ENCODE peak calls at places on chromosomes 5 and 9, in six cellular contexts. Y is CD8-positive, alpha-beta T cell; W is mesenteric fat pad; J is adipocyte; E is dorsolateral prefrontal cortex; B is T-helper 9 cell. H is an unnamed sample.

GRCh38 chr9:129095170-129095667 is 14.3 kb downstream of the DOLPP1 start:
- DNase-seq in E (no peak), B (no peak), J (no peak), Y (no peak), W (no peak), H (no peak)

GRCh38 chr9:83503881-83504280 is 34.3 kb downstream of the FRMD3 start:
- DNase-seq in W (no peak), B (no peak), Y (no peak), E (no peak), J (no peak), H (no peak)

GRCh38 chr5:40823459-40823858 is 11.6 kb downstream of the RPL37 start:
- DNase-seq in W (no peak), E (no peak), B (no peak), J (no peak), Y (no peak), H (no peak)

GRCh38 chr5:150239794-150240122 is 49.8 kb downstream of the CAMK2A start:
- DNase-seq in W (no peak), B (no peak), J (no peak), E (no peak), Y (no peak), H (no peak)

GRCh38 chr5:179195561-179196419 is 135.6 kb downstream of the ZNF354C start:
- DNase-seq in E (no peak), W (no peak), Y (no peak), B (no peak), J (no peak), H (no peak)

GRCh38 chr9:108861997-108862396 is at the start of gene ACTL7A:
- DNase-seq in J (no peak), B (no peak), E (no peak), Y (no peak), W (no peak), H (no peak)

GRCh38 chr9:117555964-117556629 is 141.2 kb upstream of the ASTN2 start:
- DNase-seq in W (no peak), B (no peak), J (peak), Y (peak), E (peak), H (peak)

GRCh38 chr5:147481857-147482256 is 28.0 kb downstream of the DPYSL3 start:
- DNase-seq in W (no peak), Y (no peak), J (peak), B (no peak), E (no peak), H (no peak)

GRCh38 chr5:82873452-82873851 is 203.7 kb downstream of the TMEM167A start:
- DNase-seq in E (no peak), B (no peak), J (no peak), Y (no peak), W (no peak), H (no peak)

GRCh38 chr5:82855893-82856292 is 221.3 kb downstream of the TMEM167A start:
- DNase-seq in B (no peak), W (no peak), E (no peak), J (peak), Y (no peak), H (no peak)

GRCh38 chr5:6686916-6687409 is 26.3 kb upstream of the TENT4A start:
- DNase-seq in Y (no peak), B (no peak), E (no peak), J (peak), W (no peak), H (no peak)

GRCh38 chr9:112743216-112743835 is 7.2 kb upstream of the SNX30 start:
- DNase-seq in W (no peak), Y (no peak), J (no peak), E (no peak), B (no peak), H (no peak)

GRCh38 chr5:57175586-57175985 is 1.7 kb downstream of the GPBP1 start:
- DNase-seq in Y (peak), B (no peak), W (no peak), J (peak), E (no peak), H (peak)

GRCh38 chr5:69467442-69468225 is 25.0 kb upstream of the OCLN start:
- DNase-seq in J (no peak), Y (no peak), W (no peak), E (no peak), B (no peak), H (no peak)

GRCh38 chr5:35890021-35890740 is 33.5 kb downstream of the IL7R start:
- DNase-seq in Y (no peak), J (peak), W (no peak), E (no peak), B (no peak), H (no peak)

GRCh38 chr5:161547573-161548471 is 1.3 kb upstream of the GABRB2 start:
- DNase-seq in Y (no peak), E (no peak), J (no peak), W (no peak), B (no peak), H (no peak)

GRCh38 chr9:28234133-28234898 is 661.0 kb upstream of the C9orf72 start:
- DNase-seq in W (no peak), B (no peak), E (no peak), Y (no peak), J (peak), H (no peak)

GRCh38 chr5:8844206-8844605 is 701.7 kb downstream of the SEMA5A start:
- DNase-seq in B (no peak), W (no peak), E (no peak), J (peak), Y (no peak), H (no peak)

GRCh38 chr5:33641722-33642505 is 201.1 kb downstream of the TARS1 start:
- DNase-seq in J (peak), W (no peak), Y (no peak), B (no peak), E (no peak), H (no peak)

GRCh38 chr5:88885043-88885442 is 2.1 kb upstream of the MEF2C start:
- DNase-seq in J (no peak), E (no peak), B (no peak), Y (no peak), W (no peak), H (no peak)

GRCh38 chr9:135951889-135952663 is 9.1 kb downstream of the UBAC1 start:
- DNase-seq in J (peak), W (no peak), Y (no peak), E (no peak), B (no peak), H (no peak)

GRCh38 chr5:138900281-138900965 is 25.3 kb upstream of the LRRTM2 start:
- DNase-seq in Y (peak), J (peak), E (no peak), B (no peak), W (no peak), H (no peak)

GRCh38 chr9:75892168-75892901 is 1.9 kb downstream of the PCSK5 start:
- DNase-seq in B (peak), W (peak), J (peak), E (peak), Y (no peak), H (peak)

GRCh38 chr5:149228610-149229297 is 42.9 kb upstream of the AFAP1L1 start:
- DNase-seq in W (no peak), E (no peak), J (peak), Y (no peak), B (no peak), H (no peak)